ENCODE peak calls at places on chromosomes 7 and 10, in six cellular contexts. N is GM10248, T is Peyer's patch, D is lower leg skin, U is Panc1, V is tibial artery. F is an unnamed sample.

GRCh38 chr10:49171326-49172140 is 16.7 kb downstream of the TMEM273 start:
- DNase-seq in U (no peak), T (no peak), V (no peak), D (no peak), N (no peak), F (no peak)

GRCh38 chr7:157502701-157503111 is 165.9 kb downstream of the DNAJB6 start:
- DNase-seq in N (no peak), D (peak; percentile 76), T (peak; percentile 74), V (peak; percentile 54), U (no peak), F (no peak)

GRCh38 chr7:50756180-50756579 is 26.5 kb downstream of the GRB10 start:
- DNase-seq in U (no peak), V (no peak), T (no peak), N (no peak), D (no peak), F (no peak)

GRCh38 chr7:98303176-98303865 is 21.8 kb downstream of the BRI3 start:
- DNase-seq in U (no peak), T (no peak), D (no peak), N (no peak), V (no peak), F (no peak)

GRCh38 chr7:17369686-17370426 is 71.4 kb downstream of the AHR start:
- DNase-seq in U (no peak), N (no peak), D (no peak), V (no peak), T (no peak), F (peak; percentile 51)

GRCh38 chr10:70544431-70545340 is 57.9 kb downstream of the PRF1 start:
- DNase-seq in D (no peak), U (no peak), N (no peak), V (no peak), T (no peak), F (no peak)

GRCh38 chr7:19051767-19052375 is 65.6 kb downstream of the TWIST1 start:
- DNase-seq in V (no peak), D (no peak), T (peak; percentile 61), N (peak; percentile 32), U (peak; percentile 18), F (no peak)

GRCh38 chr10:131891196-131891928 is 9.4 kb upstream of the PPP2R2D start:
- DNase-seq in N (no peak), T (no peak), V (no peak), U (no peak), D (no peak), F (no peak)

GRCh38 chr10:48366261-48366660 is 59.8 kb downstream of the MAPK8 start:
- DNase-seq in V (no peak), T (no peak), D (no peak), U (no peak), N (no peak), F (no peak)

GRCh38 chr10:109933984-109934565 is 10.8 kb upstream of the XPNPEP1 start:
- DNase-seq in U (no peak), T (peak; percentile 64), N (no peak), V (no peak), D (no peak), F (no peak)

GRCh38 chr7:44072364-44073231 is 7.2 kb upstream of the PGAM2 start:
- DNase-seq in N (peak; percentile 60), T (peak; percentile 86), U (no peak), D (peak; percentile 95), V (peak; percentile 92), F (peak; percentile 81)

GRCh38 chr10:71391701-71392100 is 5.0 kb upstream of the CDH23 start:
- DNase-seq in D (peak; percentile 43), N (no peak), V (no peak), U (no peak), T (no peak), F (no peak)

DNA sequence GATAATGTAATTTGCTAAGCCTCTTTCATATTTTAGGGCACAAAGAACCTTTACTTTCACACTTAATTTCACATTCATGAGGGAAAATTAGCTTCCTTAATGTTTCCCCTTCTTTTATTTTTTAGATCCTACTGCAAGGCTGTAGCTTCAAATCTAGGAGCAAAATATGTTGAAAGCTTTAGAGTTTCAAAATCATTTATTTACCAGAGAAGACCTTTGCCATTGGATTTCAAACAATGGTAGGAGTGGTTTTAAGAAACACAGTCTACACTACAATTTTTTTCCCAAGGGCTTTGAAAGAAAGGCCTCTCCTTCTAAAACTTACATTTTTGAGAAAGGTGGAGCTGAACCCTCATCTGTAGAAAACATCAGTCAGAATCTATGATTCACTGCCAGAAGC is 43.3 kb upstream of the MEOX2 start:
- DNase-seq in N (no peak), U (no peak), V (no peak), T (no peak), D (no peak), F (no peak)
- TF ChIP-seq CTCF in N (no peak), U (no peak), V (no peak), T (no peak), D (no peak), F (no peak)

GRCh38 chr7:121026159-121026558 is 37.6 kb downstream of the CPED1 start:
- DNase-seq in V (no peak), N (no peak), U (no peak), D (no peak), T (no peak), F (no peak)

GRCh38 chr7:121030308-121030707 is 41.8 kb downstream of the CPED1 start:
- DNase-seq in T (no peak), N (no peak), D (no peak), V (no peak), U (no peak), F (no peak)

GRCh38 chr7:121026577-121027111 is 38.1 kb downstream of the CPED1 start:
- DNase-seq in V (no peak), U (no peak), D (no peak), N (no peak), T (no peak), F (no peak)

GRCh38 chr7:121029302-121029701 is 40.8 kb downstream of the CPED1 start:
- DNase-seq in U (no peak), V (no peak), D (no peak), T (no peak), N (no peak), F (no peak)

GRCh38 chr7:121027761-121028681 is 39.5 kb downstream of the CPED1 start:
- DNase-seq in U (no peak), T (no peak), D (no peak), N (no peak), V (no peak), F (no peak)
- TF ChIP-seq CTCF in U (no peak), T (no peak), D (no peak), N (no peak), V (no peak), F (no peak)

DNA sequence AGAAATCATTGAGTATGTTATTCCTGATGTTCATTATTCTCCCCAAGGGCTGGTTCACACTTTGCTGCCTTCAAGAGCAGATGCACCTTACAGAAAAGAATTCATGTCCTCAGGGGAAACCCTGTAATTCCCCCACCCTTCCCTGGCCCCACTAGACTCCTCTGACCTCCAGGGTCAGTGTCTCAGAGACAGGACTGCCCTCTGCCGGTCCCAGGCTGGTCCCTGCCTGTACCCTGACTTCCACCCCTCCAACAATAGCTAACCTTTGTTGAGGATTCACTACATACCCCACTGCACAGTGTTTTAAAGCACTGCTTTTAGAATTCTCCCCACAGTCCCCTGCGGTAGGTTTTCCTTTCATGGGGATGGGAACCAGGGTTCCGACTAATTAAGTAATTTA is 4.4 kb upstream of the SEPHS1 start:
- DNase-seq in T (no peak), N (peak; percentile 71), V (no peak), U (no peak), D (no peak), F (no peak)
- TF ChIP-seq CTCF in T (no peak), N (peak; percentile 60), V (no peak), U (no peak), D (no peak), F (no peak)

GRCh38 chr10:43046288-43046991 is 30.4 kb upstream of the RET start:
- DNase-seq in N (no peak), T (peak; percentile 34), V (peak; percentile 48), D (peak; percentile 82), U (no peak), F (peak; percentile 7)
- TF ChIP-seq CTCF in N (no peak), T (no peak), V (no peak), D (no peak), U (no peak), F (no peak)

DNA sequence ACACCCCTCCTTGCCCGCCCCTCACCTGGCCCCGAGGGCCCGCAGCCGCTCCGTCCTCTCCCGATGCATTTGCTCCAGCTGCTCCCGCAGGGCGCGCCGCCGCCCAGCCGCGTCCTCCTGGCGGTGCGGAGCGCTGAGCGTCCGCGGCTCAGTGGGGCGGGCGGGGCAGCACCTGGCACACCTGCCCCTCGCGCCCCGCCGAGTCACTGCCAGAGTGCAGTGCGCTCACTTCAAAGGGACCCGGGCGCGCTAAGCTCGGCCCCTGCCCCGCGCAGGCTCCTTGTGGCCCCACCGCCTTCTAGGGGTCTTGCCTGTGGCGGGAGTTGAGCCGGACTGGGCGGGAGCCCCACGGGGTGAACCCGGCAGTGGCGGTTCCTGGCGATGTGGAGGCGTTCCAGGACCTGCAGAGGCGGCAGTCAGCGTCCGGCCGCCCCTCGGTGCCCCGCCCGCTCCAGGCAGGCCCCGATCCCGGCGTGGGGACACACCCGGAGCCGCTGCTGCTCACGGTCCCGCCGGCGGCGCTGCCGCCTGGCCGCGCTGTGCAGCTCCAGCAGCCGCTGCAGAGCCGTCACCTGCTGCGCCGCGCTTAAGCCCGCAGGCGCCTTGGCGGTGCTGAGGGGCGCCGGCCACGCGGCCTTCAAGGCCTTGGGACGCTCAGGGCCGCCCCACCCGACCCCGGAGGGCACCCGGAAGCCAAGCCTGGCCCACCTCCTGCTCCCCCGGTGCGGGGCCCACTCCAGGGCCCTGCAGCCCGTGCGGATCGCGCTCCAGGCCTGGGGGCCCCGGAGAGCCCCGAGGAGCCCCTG is 6.7 kb downstream of the ATP6V1F start:
- DNase-seq in T (peak; percentile 78), D (peak; percentile 91), V (no peak), U (no peak), N (peak; percentile 69), F (no peak)
- TF ChIP-seq CTCF in T (no peak), D (no peak), V (peak; percentile 25), U (peak; percentile 52), N (peak; percentile 29), F (peak; percentile 38)

DNA sequence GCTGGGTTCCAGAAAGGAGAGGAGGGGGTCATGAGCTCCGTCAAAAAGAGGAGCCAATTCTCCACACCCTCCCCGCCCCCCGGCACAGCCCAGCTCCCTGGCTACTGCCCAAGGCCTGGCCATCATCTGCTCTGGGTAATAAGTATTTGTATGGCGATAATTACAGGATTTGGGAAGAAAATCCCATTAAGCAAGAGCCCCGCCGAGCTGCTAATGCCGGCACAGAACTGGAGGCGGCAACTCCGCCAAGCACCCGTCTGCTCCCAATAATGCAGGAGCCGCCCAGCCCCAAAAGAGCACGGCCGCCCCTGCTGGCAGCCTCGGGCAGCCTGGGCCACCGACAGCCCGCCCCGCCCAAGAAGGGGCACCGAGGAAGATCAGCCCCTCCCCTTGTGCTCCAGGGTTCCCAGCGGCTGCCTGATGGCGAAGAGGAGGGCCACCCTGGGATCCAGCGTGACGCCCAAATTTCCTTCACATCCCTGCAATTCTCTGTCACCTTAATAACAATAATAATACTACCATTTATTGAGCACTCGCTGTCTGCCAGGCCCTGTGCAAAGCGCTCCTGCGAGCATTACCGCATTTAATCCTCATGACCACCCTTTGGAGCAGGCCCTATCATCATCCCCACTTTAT is 5.9 kb downstream of the SLIT1 start:
- DNase-seq in T (no peak), D (no peak), V (peak; percentile 49), N (no peak), U (no peak), F (no peak)
- TF ChIP-seq CTCF in T (no peak), D (no peak), V (peak; percentile 12), N (no peak), U (no peak), F (peak; percentile 23)

GRCh38 chr10:103333934-103334520 is 16.9 kb downstream of the PCGF6 start:
- DNase-seq in V (no peak), T (no peak), D (no peak), U (no peak), N (peak; percentile 35), F (no peak)
- TF ChIP-seq CTCF in V (peak; percentile 52), T (peak; percentile 48), D (no peak), U (no peak), N (peak; percentile 54), F (peak; percentile 44)

F was measured in tibial nerve.